ENCODE peak calls at places on chromosomes 2 and 18, in six cellular contexts. F is MCF 10A, I is hippocampal formation, G is NCI-H1930, U is substantia nigra, H is activated gamma-delta T cell treated with Interleukin-2 at 50 U/mL for 16 hours. X is an unnamed sample.

GRCh38 chr2:212392048-212392447 is 146.6 kb downstream of the ERBB4 start:
- DNase-seq in I (no peak), U (no peak), F (no peak), H (no peak), G (no peak), X (no peak)

GRCh38 chr2:137173514-137173913 is 408.2 kb downstream of the THSD7B start:
- DNase-seq in G (no peak), F (peak; percentile 61), U (no peak), H (no peak), I (no peak), X (no peak)

GRCh38 chr18:40058811-40059570 is 1896.0 kb upstream of the PIK3C3 start:
- DNase-seq in F (no peak), I (no peak), H (no peak), G (no peak), U (no peak), X (no peak)

GRCh38 chr2:143157001-143157798 is 28.0 kb downstream of the ARHGAP15 start:
- DNase-seq in H (no peak), U (no peak), G (no peak), F (no peak), I (no peak), X (no peak)

GRCh38 chr2:127581516-127582490 is 46.3 kb downstream of the MYO7B start:
- DNase-seq in I (no peak), H (no peak), U (no peak), F (no peak), G (no peak), X (no peak)

GRCh38 chr2:27051902-27052645 is 606 bp downstream of the AGBL5 start:
- DNase-seq in H (peak; percentile 37), U (no peak), I (no peak), G (no peak), F (peak; percentile 13), X (no peak)

GRCh38 chr18:44799422-44800421 is 119.0 kb downstream of the SETBP1 start:
- DNase-seq in U (no peak), I (no peak), G (no peak), F (no peak), H (no peak), X (no peak)

GRCh38 chr2:237939251-237939650 is 27.6 kb upstream of the UBE2F start:
- DNase-seq in I (no peak), F (no peak), G (no peak), H (no peak), U (no peak), X (no peak)

GRCh38 chr2:161208527-161209139 is 48.4 kb downstream of the TANK start:
- DNase-seq in G (no peak), H (no peak), U (no peak), F (peak; percentile 83), I (no peak), X (no peak)

GRCh38 chr2:113298176-113298575 is 19.5 kb upstream of the PAX8 start:
- DNase-seq in I (no peak), F (no peak), H (no peak), G (no peak), U (no peak), X (no peak)

GRCh38 chr2:45616663-45617411 is 5.8 kb upstream of the SRBD1 start:
- DNase-seq in G (no peak), F (peak; percentile 67), I (no peak), U (no peak), H (no peak), X (no peak)